ENCODE peak calls at places on chromosome 16, in ten cellular contexts. One of them, this sample, is unnamed.

GRCh38 chr16:1979271-1980025 is 1.8 kb downstream of the NOXO1 start:
- DNase-seq in HTR-8/SVneo: no peak
- DNase-seq in anterior cingulate cortex: no peak
- DNase-seq in AG20443: no peak
- DNase-seq in activated naive CD4-positive, alpha-beta T cell treated with Interleukin-2 at 50 U/mL for 16 hours: peak; percentile 56
- DNase-seq in mucosa of gallbladder: peak; percentile 76
- DNase-seq in fibroblast of villous mesenchyme: no peak
- DNase-seq in head of caudate nucleus: peak; percentile 70
- DNase-seq in substantia nigra: no peak
- DNase-seq in activated B cell treated with CpG ODN at 0.5 μM for 24 hours: no peak
- DNase-seq in this sample: no peak

GRCh38 chr16:49638696-49639629 is 216.9 kb downstream of the ZNF423 start:
- DNase-seq in HTR-8/SVneo: no peak
- DNase-seq in anterior cingulate cortex: no peak
- DNase-seq in AG20443: no peak
- DNase-seq in activated naive CD4-positive, alpha-beta T cell treated with Interleukin-2 at 50 U/mL for 16 hours: no peak
- DNase-seq in mucosa of gallbladder: no peak
- DNase-seq in fibroblast of villous mesenchyme: no peak
- DNase-seq in head of caudate nucleus: no peak
- DNase-seq in substantia nigra: no peak
- DNase-seq in activated B cell treated with CpG ODN at 0.5 μM for 24 hours: no peak
- DNase-seq in this sample: no peak

GRCh38 chr16:1027416-1027815 is 45.1 kb upstream of the SSTR5 start:
- DNase-seq in HTR-8/SVneo: no peak
- DNase-seq in anterior cingulate cortex: no peak
- DNase-seq in AG20443: no peak
- DNase-seq in activated naive CD4-positive, alpha-beta T cell treated with Interleukin-2 at 50 U/mL for 16 hours: no peak
- DNase-seq in mucosa of gallbladder: no peak
- DNase-seq in fibroblast of villous mesenchyme: no peak
- DNase-seq in head of caudate nucleus: peak; percentile 68
- DNase-seq in substantia nigra: no peak
- DNase-seq in activated B cell treated with CpG ODN at 0.5 μM for 24 hours: no peak
- DNase-seq in this sample: no peak

GRCh38 chr16:67897231-67897630 is 4.2 kb downstream of the PSKH1 start:
- DNase-seq in HTR-8/SVneo: no peak
- DNase-seq in anterior cingulate cortex: no peak
- DNase-seq in AG20443: peak; percentile 43
- DNase-seq in activated naive CD4-positive, alpha-beta T cell treated with Interleukin-2 at 50 U/mL for 16 hours: no peak
- DNase-seq in mucosa of gallbladder: no peak
- DNase-seq in fibroblast of villous mesenchyme: peak; percentile 44
- DNase-seq in head of caudate nucleus: no peak
- DNase-seq in substantia nigra: no peak
- DNase-seq in activated B cell treated with CpG ODN at 0.5 μM for 24 hours: no peak
- DNase-seq in this sample: peak; percentile 35

GRCh38 chr16:22198547-22199293 is 7.4 kb upstream of the EEF2K start:
- DNase-seq in HTR-8/SVneo: no peak
- DNase-seq in anterior cingulate cortex: no peak
- DNase-seq in AG20443: no peak
- DNase-seq in activated naive CD4-positive, alpha-beta T cell treated with Interleukin-2 at 50 U/mL for 16 hours: no peak
- DNase-seq in mucosa of gallbladder: no peak
- DNase-seq in fibroblast of villous mesenchyme: no peak
- DNase-seq in head of caudate nucleus: no peak
- DNase-seq in substantia nigra: no peak
- DNase-seq in activated B cell treated with CpG ODN at 0.5 μM for 24 hours: no peak
- DNase-seq in this sample: no peak

GRCh38 chr16:82034981-82035612 is at the start of gene HSD17B2:
- DNase-seq in HTR-8/SVneo: no peak
- DNase-seq in anterior cingulate cortex: no peak
- DNase-seq in AG20443: no peak
- DNase-seq in activated naive CD4-positive, alpha-beta T cell treated with Interleukin-2 at 50 U/mL for 16 hours: no peak
- DNase-seq in mucosa of gallbladder: peak; percentile 82
- DNase-seq in fibroblast of villous mesenchyme: peak; percentile 79
- DNase-seq in head of caudate nucleus: no peak
- DNase-seq in substantia nigra: no peak
- DNase-seq in activated B cell treated with CpG ODN at 0.5 μM for 24 hours: no peak
- DNase-seq in this sample: peak; percentile 26

GRCh38 chr16:58027341-58028167 is 2.0 kb downstream of the MMP15 start:
- DNase-seq in HTR-8/SVneo: peak; percentile 72
- DNase-seq in anterior cingulate cortex: no peak
- DNase-seq in AG20443: peak; percentile 54
- DNase-seq in activated naive CD4-positive, alpha-beta T cell treated with Interleukin-2 at 50 U/mL for 16 hours: no peak
- DNase-seq in mucosa of gallbladder: no peak
- DNase-seq in fibroblast of villous mesenchyme: peak; percentile 32
- DNase-seq in head of caudate nucleus: no peak
- DNase-seq in substantia nigra: no peak
- DNase-seq in activated B cell treated with CpG ODN at 0.5 μM for 24 hours: no peak
- DNase-seq in this sample: no peak

GRCh38 chr16:72530434-72530833 is 358.5 kb upstream of the PMFBP1 start:
- DNase-seq in HTR-8/SVneo: peak; percentile 56
- DNase-seq in anterior cingulate cortex: no peak
- DNase-seq in AG20443: peak; percentile 15
- DNase-seq in activated naive CD4-positive, alpha-beta T cell treated with Interleukin-2 at 50 U/mL for 16 hours: no peak
- DNase-seq in mucosa of gallbladder: no peak
- DNase-seq in fibroblast of villous mesenchyme: peak; percentile 54
- DNase-seq in head of caudate nucleus: no peak
- DNase-seq in substantia nigra: no peak
- DNase-seq in activated B cell treated with CpG ODN at 0.5 μM for 24 hours: no peak
- DNase-seq in this sample: peak; percentile 81

GRCh38 chr16:53743149-53743566 is 39.2 kb downstream of the FTO start:
- DNase-seq in HTR-8/SVneo: no peak
- DNase-seq in anterior cingulate cortex: no peak
- DNase-seq in AG20443: peak; percentile 11
- DNase-seq in activated naive CD4-positive, alpha-beta T cell treated with Interleukin-2 at 50 U/mL for 16 hours: peak; percentile 9
- DNase-seq in mucosa of gallbladder: no peak
- DNase-seq in fibroblast of villous mesenchyme: peak; percentile 44
- DNase-seq in head of caudate nucleus: no peak
- DNase-seq in substantia nigra: no peak
- DNase-seq in activated B cell treated with CpG ODN at 0.5 μM for 24 hours: no peak
- DNase-seq in this sample: no peak

GRCh38 chr16:35485915-35486314 is 2026.5 kb downstream of the TP53TG3F start:
- DNase-seq in HTR-8/SVneo: no peak
- DNase-seq in anterior cingulate cortex: no peak
- DNase-seq in AG20443: no peak
- DNase-seq in activated naive CD4-positive, alpha-beta T cell treated with Interleukin-2 at 50 U/mL for 16 hours: no peak
- DNase-seq in mucosa of gallbladder: no peak
- DNase-seq in fibroblast of villous mesenchyme: no peak
- DNase-seq in head of caudate nucleus: no peak
- DNase-seq in substantia nigra: no peak
- DNase-seq in activated B cell treated with CpG ODN at 0.5 μM for 24 hours: no peak
- DNase-seq in this sample: no peak

This sample was measured in brain microvascular endothelial cell.